ENCODE peak calls at places on chromosomes 6 and 20, in four cellular contexts. I, Y, G and U are unnamed samples.

GRCh38 chr6:88895911-88896310 is 67.5 kb downstream of the RNGTT start:
- DNase-seq in I (no peak), Y (no peak), G (no peak), U (no peak)

GRCh38 chr20:7113577-7114466 is 346.3 kb downstream of the BMP2 start:
- DNase-seq in I (no peak), Y (no peak), G (no peak), U (no peak)

GRCh38 chr6:69735029-69735428 is 61.8 kb downstream of the LMBRD1 start:
- DNase-seq in I (no peak), Y (no peak), G (no peak), U (no peak)

GRCh38 chr6:6885521-6886088 is 222.2 kb upstream of the RREB1 start:
- DNase-seq in I (peak; percentile 18), Y (no peak), G (no peak), U (no peak)

GRCh38 chr6:15026832-15027231 is 219.0 kb upstream of the JARID2 start:
- DNase-seq in I (no peak), Y (no peak), G (no peak), U (no peak)

GRCh38 chr20:57714409-57715267 is 4.8 kb upstream of the PMEPA1 start:
- DNase-seq in I (no peak), Y (no peak), G (no peak), U (no peak)

GRCh38 chr6:8527818-8528217 is 92.5 kb upstream of the SLC35B3 start:
- DNase-seq in I (no peak), Y (no peak), G (no peak), U (no peak)

GRCh38 chr6:110491644-110492317 is 15.4 kb upstream of the SLC22A16 start:
- DNase-seq in I (no peak), Y (no peak), G (no peak), U (no peak)

GRCh38 chr6:161507375-161507774 is 233.5 kb upstream of the AGPAT4 start:
- DNase-seq in I (no peak), Y (no peak), G (no peak), U (no peak)

GRCh38 chr6:131754088-131754487 is 43.3 kb upstream of the CTAGE9 start:
- DNase-seq in I (no peak), Y (no peak), G (no peak), U (no peak)

GRCh38 chr6:41643899-41644269 is 5.6 kb downstream of the MDFI start:
- DNase-seq in I (no peak), Y (no peak), G (no peak), U (no peak)

GRCh38 chr6:53643481-53643965 is 22.0 kb downstream of the KLHL31 start:
- DNase-seq in I (no peak), Y (no peak), G (no peak), U (no peak)

GRCh38 chr6:32982084-32982701 is 13.8 kb downstream of the BRD2 start:
- DNase-seq in I (no peak), Y (no peak), G (no peak), U (no peak)

GRCh38 chr6:129894904-129895303 is 33.8 kb upstream of the TMEM244 start:
- DNase-seq in I (no peak), Y (no peak), G (no peak), U (no peak)

GRCh38 chr20:47008842-47009518 is 114.3 kb downstream of the EYA2 start:
- DNase-seq in I (no peak), Y (no peak), G (no peak), U (no peak)

GRCh38 chr6:45568626-45569025 is 190.9 kb upstream of the SUPT3H start:
- DNase-seq in I (no peak), Y (no peak), G (no peak), U (no peak)

GRCh38 chr6:53956068-53956711 is 155.1 kb upstream of the MLIP start:
- DNase-seq in I (no peak), Y (peak; percentile 79), G (no peak), U (no peak)